ENCODE peak calls at places on chromosome 2, in ten cellular contexts. One of them, this sample, is unnamed.

GRCh38 chr2:8441371-8441770 is 240.5 kb upstream of the ID2 start:
- DNase-seq in suprapubic skin: no peak
- DNase-seq in spleen: no peak
- DNase-seq in HepG2: no peak
- DNase-seq in sigmoid colon: peak; percentile 19
- DNase-seq in Peyer's patch: no peak
- DNase-seq in IMR-90: no peak
- DNase-seq in body of pancreas: no peak
- DNase-seq in esophagus squamous epithelium: no peak
- DNase-seq in upper lobe of left lung: no peak
- DNase-seq in this sample: no peak

GRCh38 chr2:110854355-110855081 is 122.1 kb downstream of the ACOXL start:
- DNase-seq in upper lobe of left lung: no peak
- DNase-seq in HepG2: no peak
- DNase-seq in IMR-90: no peak
- DNase-seq in spleen: no peak
- DNase-seq in esophagus squamous epithelium: no peak
- DNase-seq in Peyer's patch: no peak
- DNase-seq in body of pancreas: no peak
- DNase-seq in sigmoid colon: no peak
- DNase-seq in suprapubic skin: no peak
- DNase-seq in this sample: no peak

GRCh38 chr2:28750316-28751101 is 1.1 kb upstream of the PPP1CB start:
- DNase-seq in body of pancreas: peak; percentile 27
- DNase-seq in esophagus squamous epithelium: no peak
- DNase-seq in sigmoid colon: peak; percentile 71
- DNase-seq in suprapubic skin: no peak
- DNase-seq in Peyer's patch: no peak
- DNase-seq in spleen: no peak
- DNase-seq in IMR-90: peak; percentile 50
- DNase-seq in HepG2: no peak
- DNase-seq in upper lobe of left lung: no peak
- DNase-seq in this sample: peak; percentile 69

GRCh38 chr2:216616083-216616678 is 17.0 kb upstream of the IGFBP2 start:
- DNase-seq in IMR-90: no peak
- DNase-seq in body of pancreas: no peak
- DNase-seq in upper lobe of left lung: no peak
- DNase-seq in esophagus squamous epithelium: no peak
- DNase-seq in HepG2: no peak
- DNase-seq in sigmoid colon: no peak
- DNase-seq in suprapubic skin: no peak
- DNase-seq in spleen: no peak
- DNase-seq in Peyer's patch: no peak
- DNase-seq in this sample: no peak

GRCh38 chr2:218708086-218708485 is 2.5 kb upstream of the TTLL4 start:
- DNase-seq in esophagus squamous epithelium: no peak
- DNase-seq in body of pancreas: no peak
- DNase-seq in HepG2: no peak
- DNase-seq in upper lobe of left lung: no peak
- DNase-seq in spleen: no peak
- DNase-seq in Peyer's patch: no peak
- DNase-seq in IMR-90: no peak
- DNase-seq in sigmoid colon: no peak
- DNase-seq in suprapubic skin: no peak
- DNase-seq in this sample: no peak

GRCh38 chr2:213235741-213236140 is 48.5 kb upstream of the SPAG16 start:
- DNase-seq in IMR-90: no peak
- DNase-seq in esophagus squamous epithelium: no peak
- DNase-seq in suprapubic skin: no peak
- DNase-seq in upper lobe of left lung: no peak
- DNase-seq in sigmoid colon: no peak
- DNase-seq in spleen: no peak
- DNase-seq in body of pancreas: no peak
- DNase-seq in Peyer's patch: no peak
- DNase-seq in HepG2: no peak
- DNase-seq in this sample: no peak

GRCh38 chr2:143885461-143885860 is 634.5 kb downstream of the ZEB2 start:
- DNase-seq in IMR-90: peak; percentile 3
- DNase-seq in sigmoid colon: no peak
- DNase-seq in HepG2: no peak
- DNase-seq in spleen: no peak
- DNase-seq in upper lobe of left lung: no peak
- DNase-seq in Peyer's patch: no peak
- DNase-seq in suprapubic skin: no peak
- DNase-seq in esophagus squamous epithelium: no peak
- DNase-seq in body of pancreas: no peak
- DNase-seq in this sample: no peak

GRCh38 chr2:9610781-9611548 is 19.8 kb downstream of the YWHAQ start:
- DNase-seq in spleen: no peak
- DNase-seq in body of pancreas: no peak
- DNase-seq in esophagus squamous epithelium: no peak
- DNase-seq in sigmoid colon: no peak
- DNase-seq in IMR-90: peak; percentile 44
- DNase-seq in HepG2: no peak
- DNase-seq in suprapubic skin: no peak
- DNase-seq in upper lobe of left lung: no peak
- DNase-seq in Peyer's patch: no peak
- DNase-seq in this sample: no peak

GRCh38 chr2:190181066-190181681 is 118.6 kb upstream of the MSTN start:
- DNase-seq in esophagus squamous epithelium: no peak
- DNase-seq in spleen: no peak
- DNase-seq in sigmoid colon: no peak
- DNase-seq in suprapubic skin: peak; percentile 87
- DNase-seq in Peyer's patch: no peak
- DNase-seq in upper lobe of left lung: no peak
- DNase-seq in body of pancreas: no peak
- DNase-seq in IMR-90: peak; percentile 2
- DNase-seq in HepG2: no peak
- DNase-seq in this sample: peak; percentile 79

GRCh38 chr2:126507425-126507867 is 148.5 kb upstream of the GYPC start:
- DNase-seq in esophagus squamous epithelium: no peak
- DNase-seq in upper lobe of left lung: no peak
- DNase-seq in sigmoid colon: no peak
- DNase-seq in IMR-90: no peak
- DNase-seq in spleen: no peak
- DNase-seq in body of pancreas: no peak
- DNase-seq in Peyer's patch: no peak
- DNase-seq in HepG2: peak; percentile 41
- DNase-seq in suprapubic skin: no peak
- DNase-seq in this sample: no peak

GRCh38 chr2:38697116-38697840 is 31.4 kb downstream of the GALM start:
- DNase-seq in suprapubic skin: no peak
- DNase-seq in spleen: no peak
- DNase-seq in IMR-90: no peak
- DNase-seq in sigmoid colon: no peak
- DNase-seq in HepG2: no peak
- DNase-seq in body of pancreas: peak; percentile 55
- DNase-seq in Peyer's patch: no peak
- DNase-seq in esophagus squamous epithelium: no peak
- DNase-seq in upper lobe of left lung: no peak
- DNase-seq in this sample: no peak

GRCh38 chr2:180901331-180901730 is 79.1 kb upstream of the UBE2E3 start:
- DNase-seq in sigmoid colon: no peak
- DNase-seq in spleen: no peak
- DNase-seq in HepG2: no peak
- DNase-seq in suprapubic skin: no peak
- DNase-seq in upper lobe of left lung: no peak
- DNase-seq in body of pancreas: no peak
- DNase-seq in IMR-90: no peak
- DNase-seq in esophagus squamous epithelium: no peak
- DNase-seq in Peyer's patch: no peak
- DNase-seq in this sample: no peak

GRCh38 chr2:235345745-235346144 is 148.1 kb upstream of the AGAP1 start:
- DNase-seq in esophagus squamous epithelium: no peak
- DNase-seq in sigmoid colon: no peak
- DNase-seq in IMR-90: no peak
- DNase-seq in spleen: no peak
- DNase-seq in Peyer's patch: no peak
- DNase-seq in upper lobe of left lung: no peak
- DNase-seq in suprapubic skin: no peak
- DNase-seq in HepG2: no peak
- DNase-seq in body of pancreas: no peak
- DNase-seq in this sample: no peak

GRCh38 chr2:173652311-173652710 is 297.6 kb downstream of the CDCA7 start:
- DNase-seq in suprapubic skin: no peak
- DNase-seq in upper lobe of left lung: no peak
- DNase-seq in IMR-90: peak; percentile 93
- DNase-seq in Peyer's patch: no peak
- DNase-seq in sigmoid colon: no peak
- DNase-seq in spleen: no peak
- DNase-seq in body of pancreas: no peak
- DNase-seq in esophagus squamous epithelium: no peak
- DNase-seq in HepG2: peak; percentile 46
- DNase-seq in this sample: no peak

GRCh38 chr2:64228126-64228678 is 84.0 kb upstream of the PELI1 start:
- DNase-seq in Peyer's patch: peak; percentile 85
- DNase-seq in upper lobe of left lung: peak; percentile 94
- DNase-seq in esophagus squamous epithelium: no peak
- DNase-seq in IMR-90: peak; percentile 53
- DNase-seq in spleen: peak; percentile 97
- DNase-seq in HepG2: peak; percentile 29
- DNase-seq in sigmoid colon: peak; percentile 92
- DNase-seq in suprapubic skin: peak; percentile 81
- DNase-seq in body of pancreas: peak; percentile 77
- DNase-seq in this sample: peak; percentile 49
- TF ChIP-seq POLR2A in Peyer's patch: no peak
- TF ChIP-seq POLR2A in upper lobe of left lung: no peak
- TF ChIP-seq POLR2A in esophagus squamous epithelium: peak; percentile 29
- TF ChIP-seq POLR2A in IMR-90: no peak
- TF ChIP-seq POLR2A in spleen: peak; percentile 30
- TF ChIP-seq POLR2A in HepG2: no peak
- TF ChIP-seq POLR2A in sigmoid colon: no peak
- TF ChIP-seq POLR2A in suprapubic skin: no peak
- TF ChIP-seq POLR2A in body of pancreas: peak; percentile 29
- TF ChIP-seq POLR2A in this sample: no peak

GRCh38 chr2:223723954-223724411 is 113.4 kb downstream of the AP1S3 start:
- DNase-seq in spleen: no peak
- DNase-seq in sigmoid colon: no peak
- DNase-seq in HepG2: no peak
- DNase-seq in IMR-90: no peak
- DNase-seq in upper lobe of left lung: no peak
- DNase-seq in suprapubic skin: no peak
- DNase-seq in esophagus squamous epithelium: no peak
- DNase-seq in body of pancreas: no peak
- DNase-seq in Peyer's patch: no peak
- DNase-seq in this sample: no peak
- TF ChIP-seq POLR2A in spleen: no peak
- TF ChIP-seq POLR2A in sigmoid colon: no peak
- TF ChIP-seq POLR2A in HepG2: no peak
- TF ChIP-seq POLR2A in IMR-90: no peak
- TF ChIP-seq POLR2A in upper lobe of left lung: no peak
- TF ChIP-seq POLR2A in suprapubic skin: no peak
- TF ChIP-seq POLR2A in esophagus squamous epithelium: no peak
- TF ChIP-seq POLR2A in body of pancreas: no peak
- TF ChIP-seq POLR2A in Peyer's patch: no peak
- TF ChIP-seq POLR2A in this sample: no peak

GRCh38 chr2:42102606-42103450 is 55.0 kb downstream of the PKDCC start:
- DNase-seq in sigmoid colon: peak; percentile 81
- DNase-seq in Peyer's patch: no peak
- DNase-seq in body of pancreas: peak; percentile 73
- DNase-seq in IMR-90: no peak
- DNase-seq in spleen: peak; percentile 91
- DNase-seq in upper lobe of left lung: peak; percentile 88
- DNase-seq in esophagus squamous epithelium: peak; percentile 29
- DNase-seq in HepG2: no peak
- DNase-seq in suprapubic skin: no peak
- DNase-seq in this sample: no peak

GRCh38 chr2:42099431-42100173 is 51.8 kb downstream of the PKDCC start:
- DNase-seq in upper lobe of left lung: no peak
- DNase-seq in esophagus squamous epithelium: no peak
- DNase-seq in IMR-90: no peak
- DNase-seq in body of pancreas: no peak
- DNase-seq in sigmoid colon: no peak
- DNase-seq in Peyer's patch: no peak
- DNase-seq in spleen: peak; percentile 77
- DNase-seq in suprapubic skin: no peak
- DNase-seq in HepG2: no peak
- DNase-seq in this sample: no peak

GRCh38 chr2:42103829-42104228 is 56.0 kb downstream of the PKDCC start:
- DNase-seq in spleen: no peak
- DNase-seq in body of pancreas: no peak
- DNase-seq in IMR-90: no peak
- DNase-seq in Peyer's patch: no peak
- DNase-seq in sigmoid colon: no peak
- DNase-seq in suprapubic skin: no peak
- DNase-seq in upper lobe of left lung: no peak
- DNase-seq in esophagus squamous epithelium: no peak
- DNase-seq in HepG2: no peak
- DNase-seq in this sample: no peak

GRCh38 chr2:42100696-42101585 is 53.1 kb downstream of the PKDCC start:
- DNase-seq in upper lobe of left lung: peak; percentile 94
- DNase-seq in body of pancreas: peak; percentile 70
- DNase-seq in suprapubic skin: no peak
- DNase-seq in esophagus squamous epithelium: no peak
- DNase-seq in Peyer's patch: peak; percentile 76
- DNase-seq in spleen: peak; percentile 93
- DNase-seq in IMR-90: peak; percentile 69
- DNase-seq in HepG2: no peak
- DNase-seq in sigmoid colon: peak; percentile 78
- DNase-seq in this sample: peak; percentile 20

GRCh38 chr2:42101641-42102605 is 54.1 kb downstream of the PKDCC start:
- DNase-seq in HepG2: peak; percentile 71
- DNase-seq in IMR-90: peak; percentile 93
- DNase-seq in suprapubic skin: no peak
- DNase-seq in body of pancreas: peak; percentile 42
- DNase-seq in spleen: peak; percentile 96
- DNase-seq in esophagus squamous epithelium: peak; percentile 25
- DNase-seq in sigmoid colon: peak; percentile 86
- DNase-seq in Peyer's patch: peak; percentile 64
- DNase-seq in upper lobe of left lung: peak; percentile 94
- DNase-seq in this sample: peak; percentile 15
- TF ChIP-seq POLR2A in HepG2: no peak
- TF ChIP-seq POLR2A in IMR-90: peak; percentile 50
- TF ChIP-seq POLR2A in suprapubic skin: no peak
- TF ChIP-seq POLR2A in body of pancreas: peak; percentile 26
- TF ChIP-seq POLR2A in spleen: no peak
- TF ChIP-seq POLR2A in esophagus squamous epithelium: no peak
- TF ChIP-seq POLR2A in sigmoid colon: no peak
- TF ChIP-seq POLR2A in Peyer's patch: no peak
- TF ChIP-seq POLR2A in upper lobe of left lung: no peak
- TF ChIP-seq POLR2A in this sample: no peak

DNA sequence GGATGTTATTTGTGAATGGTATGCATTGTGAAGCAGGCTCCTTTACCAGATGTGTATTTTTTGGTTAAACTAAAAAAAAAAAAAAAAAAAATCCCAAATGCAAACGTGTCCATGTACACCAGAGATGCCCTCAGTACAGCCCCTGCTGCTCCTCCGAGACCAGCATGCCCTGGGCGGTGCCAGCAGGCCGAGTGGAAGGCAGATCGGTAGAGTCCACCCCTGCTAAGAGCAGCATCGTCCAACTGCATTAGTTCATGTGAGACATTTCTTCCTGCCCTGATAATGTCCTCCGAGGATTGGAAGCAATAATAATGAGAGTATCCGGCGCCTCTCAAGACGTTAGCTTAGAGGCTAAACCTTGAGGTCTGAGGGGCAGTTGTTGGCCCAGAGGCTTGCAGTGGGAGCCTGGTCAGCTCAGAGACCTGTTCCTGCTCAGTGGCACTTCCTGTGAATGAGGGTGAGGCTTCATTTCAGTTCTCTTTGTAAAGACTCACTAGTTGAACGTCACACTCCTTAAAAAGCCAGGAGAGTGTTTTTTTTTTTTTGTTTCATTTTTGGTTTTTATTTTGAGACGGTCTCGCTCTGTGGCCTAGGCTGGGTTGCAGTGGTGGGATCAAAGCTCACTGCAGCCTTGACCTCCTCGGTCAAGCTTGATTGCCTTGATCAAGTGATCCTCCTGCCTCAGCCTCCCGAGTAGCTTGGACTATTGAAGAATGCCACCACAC is 5.6 kb downstream of the SLC66A3 start:
- DNase-seq in esophagus squamous epithelium: no peak
- DNase-seq in spleen: peak; percentile 71
- DNase-seq in IMR-90: no peak
- DNase-seq in upper lobe of left lung: no peak
- DNase-seq in body of pancreas: no peak
- DNase-seq in sigmoid colon: peak; percentile 27
- DNase-seq in HepG2: no peak
- DNase-seq in suprapubic skin: no peak
- DNase-seq in Peyer's patch: no peak
- DNase-seq in this sample: no peak
- TF ChIP-seq POLR2A in esophagus squamous epithelium: no peak
- TF ChIP-seq POLR2A in spleen: peak; percentile 35
- TF ChIP-seq POLR2A in IMR-90: no peak
- TF ChIP-seq POLR2A in upper lobe of left lung: no peak
- TF ChIP-seq POLR2A in body of pancreas: no peak
- TF ChIP-seq POLR2A in sigmoid colon: no peak
- TF ChIP-seq POLR2A in HepG2: no peak
- TF ChIP-seq POLR2A in suprapubic skin: no peak
- TF ChIP-seq POLR2A in Peyer's patch: no peak
- TF ChIP-seq POLR2A in this sample: no peak